ENCODE peak calls at places on chromosomes 6 and 20, in six cellular contexts. B, Q, D, E, L and I are unnamed samples.

GRCh38 chr6:135179920-135180457 is 1.1 kb upstream of the MYB start:
- DNase-seq in B (peak), E (no peak), L (no peak), D (no peak), Q (peak), I (no peak)

GRCh38 chr6:145813285-145814034 is 1.1 kb downstream of the FBXO30 start:
- DNase-seq in L (no peak), B (peak), Q (no peak), D (peak), E (no peak), I (no peak)

GRCh38 chr6:225121-225721 is 67.1 kb upstream of the DUSP22 start:
- DNase-seq in Q (no peak), D (no peak), E (no peak), L (peak), B (peak), I (no peak)

GRCh38 chr20:53608456-53609413 is 15.1 kb upstream of the ZNF217 start:
- DNase-seq in L (no peak), Q (no peak), B (no peak), D (peak), E (no peak), I (no peak)

GRCh38 chr20:34872604-34873224 is at the start of gene GGT7:
- DNase-seq in E (peak), D (peak), L (peak), B (peak), Q (peak), I (peak)

GRCh38 chr6:150806790-150807189 is 58.7 kb upstream of the MTHFD1L start:
- DNase-seq in D (no peak), E (no peak), B (no peak), L (no peak), Q (no peak), I (no peak)

GRCh38 chr6:129860901-129861665 is at the start of gene TMEM244:
- DNase-seq in D (peak), E (no peak), B (no peak), L (no peak), Q (no peak), I (no peak)

GRCh38 chr20:34246126-34246626 is 5.0 kb downstream of the ASIP start:
- DNase-seq in Q (no peak), B (no peak), L (no peak), D (peak), E (no peak), I (no peak)

GRCh38 chr6:170480045-170480714 is 72.9 kb downstream of the PSMB1 start:
- DNase-seq in E (no peak), L (no peak), Q (no peak), B (no peak), D (no peak), I (peak)

GRCh38 chr20:31691646-31692275 is 30.9 kb downstream of the BCL2L1 start:
- DNase-seq in D (peak), L (no peak), B (peak), E (no peak), Q (peak), I (no peak)

GRCh38 chr6:40176117-40176516 is 241.9 kb upstream of the MOCS1 start:
- DNase-seq in B (no peak), L (no peak), D (no peak), E (no peak), Q (no peak), I (peak)

GRCh38 chr20:52614036-52614863 is 357.9 kb upstream of the TSHZ2 start:
- DNase-seq in E (no peak), B (no peak), D (peak), L (no peak), Q (no peak), I (no peak)

GRCh38 chr20:41218466-41218865 is 81.1 kb downstream of the PLCG1 start:
- DNase-seq in L (no peak), B (no peak), E (no peak), Q (no peak), D (peak), I (no peak)

GRCh38 chr20:8633366-8633765 is 435.5 kb upstream of the PLCB4 start:
- DNase-seq in D (peak), Q (no peak), E (no peak), L (no peak), B (no peak), I (no peak)

GRCh38 chr20:10590950-10591349 is 82.8 kb downstream of the JAG1 start:
- DNase-seq in L (no peak), D (no peak), B (no peak), E (no peak), Q (no peak), I (no peak)

GRCh38 chr20:25032478-25033183 is 25.3 kb downstream of the ACSS1 start:
- DNase-seq in Q (no peak), D (no peak), B (no peak), E (no peak), L (no peak), I (peak)

GRCh38 chr6:3850451-3851203 is 1.5 kb downstream of the FAM50B start:
- DNase-seq in B (no peak), L (no peak), Q (peak), E (no peak), D (no peak), I (no peak)

GRCh38 chr20:49405062-49405683 is 77.3 kb downstream of the KCNB1 start:
- DNase-seq in D (no peak), L (no peak), E (no peak), B (no peak), Q (no peak), I (peak)

GRCh38 chr6:154510144-154510905 is at the start of gene CNKSR3:
- DNase-seq in B (peak), Q (peak), L (no peak), D (peak), E (peak), I (peak)

GRCh38 chr6:39362487-39362865 is 40.0 kb upstream of the KCNK16 start:
- DNase-seq in L (no peak), B (no peak), E (no peak), D (peak), Q (no peak), I (peak)